ENCODE peak calls at places on chromosomes 12 and 14, in six cellular contexts. A is psoas muscle; U is CD8-positive, alpha-beta T cell; M is neuronal stem cell; F is thoracic aorta; R is lower lobe of right lung. I is an unnamed sample.

GRCh38 chr12:110245278-110245868 is 35.7 kb upstream of the ATP2A2 start:
- DNase-seq in M (no peak), F (no peak), A (no peak), U (peak; percentile 6), R (peak; percentile 58), I (no peak)

GRCh38 chr14:89702151-89702936 is 252.2 kb downstream of the EFCAB11 start:
- DNase-seq in U (no peak), M (peak; percentile 21), A (peak; percentile 55), F (no peak), R (no peak), I (no peak)

GRCh38 chr14:24051789-24052655 is at the start of gene CARMIL3:
- DNase-seq in F (no peak), A (peak; percentile 78), M (peak; percentile 69), U (peak; percentile 12), R (peak; percentile 85), I (no peak)

GRCh38 chr14:31161274-31161673 is 46.3 kb downstream of the HECTD1 start:
- DNase-seq in A (no peak), F (no peak), R (no peak), U (no peak), M (no peak), I (no peak)

GRCh38 chr14:94653321-94653720 is 41.1 kb downstream of the SERPINA3 start:
- DNase-seq in F (no peak), R (no peak), M (no peak), A (no peak), U (no peak), I (no peak)

GRCh38 chr12:131795688-131796410 is 32.3 kb upstream of the MMP17 start:
- DNase-seq in U (no peak), M (no peak), F (no peak), A (no peak), R (peak; percentile 77), I (peak; percentile 28)

GRCh38 chr12:29072631-29073030 is 76.4 kb upstream of the FAR2 start:
- DNase-seq in M (no peak), F (no peak), A (no peak), R (no peak), U (no peak), I (no peak)

GRCh38 chr14:47332939-47333338 is 342.5 kb downstream of the MDGA2 start:
- DNase-seq in R (no peak), A (no peak), M (no peak), U (no peak), F (no peak), I (no peak)

GRCh38 chr14:26448181-26448855 is 149.5 kb downstream of the NOVA1 start:
- DNase-seq in M (no peak), R (no peak), A (no peak), F (no peak), U (no peak), I (no peak)

GRCh38 chr14:103074699-103075341 is 9.2 kb upstream of the LBHD2 start:
- DNase-seq in M (no peak), U (no peak), F (no peak), A (peak; percentile 87), R (peak; percentile 96), I (no peak)

GRCh38 chr14:55712505-55712904 is 132.5 kb downstream of the KTN1 start:
- DNase-seq in M (no peak), U (no peak), F (no peak), A (peak; percentile 72), R (no peak), I (no peak)

GRCh38 chr12:109621864-109622485 is 48.4 kb downstream of the MVK start:
- DNase-seq in M (no peak), F (no peak), R (no peak), A (no peak), U (no peak), I (no peak)

GRCh38 chr12:49201595-49202295 is 12.9 kb upstream of the TUBA1A start:
- DNase-seq in M (no peak), F (no peak), A (no peak), R (no peak), U (no peak), I (peak; percentile 40)

GRCh38 chr14:32397871-32398640 is 69.0 kb downstream of the AKAP6 start:
- DNase-seq in F (no peak), R (no peak), A (no peak), U (no peak), M (no peak), I (no peak)

GRCh38 chr14:64966976-64967375 is 5.2 kb downstream of the RAB15 start:
- DNase-seq in R (peak; percentile 71), M (no peak), A (no peak), U (no peak), F (no peak), I (peak; percentile 79)

GRCh38 chr12:116053479-116054195 is 223.9 kb downstream of the MED13L start:
- DNase-seq in F (no peak), A (no peak), U (no peak), M (no peak), R (no peak), I (no peak)

GRCh38 chr14:99280852-99281251 is 8.9 kb upstream of the BCL11B start:
- DNase-seq in U (no peak), F (no peak), A (no peak), M (no peak), R (no peak), I (no peak)

GRCh38 chr14:99280041-99280731 is 8.2 kb upstream of the BCL11B start:
- DNase-seq in M (no peak), U (no peak), R (no peak), A (no peak), F (no peak), I (no peak)

GRCh38 chr14:99282261-99283050 is 10.5 kb upstream of the BCL11B start:
- DNase-seq in M (no peak), A (no peak), R (no peak), F (no peak), U (no peak), I (no peak)

GRCh38 chr14:99278836-99279235 is 6.8 kb upstream of the BCL11B start:
- DNase-seq in R (no peak), A (no peak), U (no peak), F (no peak), M (no peak), I (no peak)

GRCh38 chr14:99281396-99281795 is 9.4 kb upstream of the BCL11B start:
- DNase-seq in R (no peak), A (no peak), M (no peak), U (no peak), F (no peak), I (no peak)
- H3K27ac ChIP-seq in R (no peak overlapping the region), A (no peak overlapping the region), M (no peak overlapping the region), U (no peak overlapping the region), F (no peak overlapping the region), I (no peak overlapping the region)

GRCh38 chr14:70916300-70916699 is 9.0 kb downstream of the PCNX1 start:
- DNase-seq in A (no peak), M (no peak), U (no peak), F (no peak), R (no peak), I (no peak)
- H3K27ac ChIP-seq in A (no peak overlapping the region), M (no peak overlapping the region), U (no peak overlapping the region), F (no peak overlapping the region), R (no peak overlapping the region), I (no peak overlapping the region)

DNA sequence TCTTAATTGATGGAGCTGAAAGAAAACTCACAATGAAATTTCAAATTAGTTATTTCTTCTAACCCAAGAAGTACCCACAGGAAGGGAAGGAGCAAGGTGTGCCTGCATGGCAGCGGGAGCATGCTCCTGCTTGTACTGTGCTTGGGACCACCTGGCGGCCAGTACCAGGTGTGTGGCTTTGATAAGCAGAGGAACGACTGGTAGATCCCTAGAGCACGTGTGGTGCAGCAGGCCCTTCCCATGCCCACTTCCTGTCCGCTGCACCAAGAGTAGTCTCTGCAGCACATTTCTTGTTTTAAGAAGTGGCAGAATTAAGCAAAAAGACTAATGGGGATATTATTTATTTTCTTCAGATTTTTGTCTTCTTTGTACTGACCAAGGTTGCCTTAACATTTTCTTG is 122.3 kb upstream of the ATF1 start:
- DNase-seq in U (no peak), A (no peak), R (no peak), F (no peak), M (no peak), I (no peak)
- H3K27ac ChIP-seq in U (no peak overlapping the region), A (no peak overlapping the region), R (no peak overlapping the region), F (no peak overlapping the region), M (no peak overlapping the region), I (no peak overlapping the region)

DNA sequence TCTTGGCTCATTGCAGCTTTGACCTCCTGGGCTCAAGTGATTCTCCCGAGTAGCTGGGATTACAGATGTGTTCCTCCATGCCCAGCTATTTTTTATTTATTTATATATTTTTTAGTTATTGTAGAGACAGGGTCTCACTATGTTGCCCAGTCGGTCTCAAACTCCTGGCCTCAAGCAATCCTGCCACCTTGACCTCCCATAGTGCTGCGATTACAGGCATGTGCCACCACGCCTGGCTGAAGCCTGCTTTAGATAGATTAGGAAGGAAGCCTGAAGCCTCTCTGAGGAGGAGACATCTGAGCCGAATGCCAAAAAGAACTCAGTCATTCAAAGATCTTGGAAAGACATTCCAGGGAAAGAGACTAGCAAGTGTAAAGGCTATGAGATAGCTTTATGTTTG is 10.2 kb downstream of the INHBC start:
- DNase-seq in M (no peak), F (no peak), U (no peak), A (no peak), R (no peak), I (no peak)
- H3K27ac ChIP-seq in M (no peak overlapping the region), F (no peak overlapping the region), U (no peak overlapping the region), A (no peak overlapping the region), R (no peak overlapping the region), I (no peak overlapping the region)

I was measured in breast epithelium.